ENCODE peak calls at places on chromosomes 7 and 10, in four cellular contexts. P is psoas muscle, K is adrenal gland, F is transverse colon. O is an unnamed sample.

GRCh38 chr7:152709307-152710133 is 33.6 kb upstream of the XRCC2 start:
- DNase-seq in P (no peak), K (no peak), F (no peak), O (no peak)

GRCh38 chr7:51459809-51460208 is 143.2 kb upstream of the COBL start:
- DNase-seq in P (no peak), K (no peak), F (no peak), O (no peak)

GRCh38 chr10:132137111-132138072 is 49.4 kb upstream of the DPYSL4 start:
- DNase-seq in P (no peak), K (no peak), F (no peak), O (no peak)

GRCh38 chr7:98511175-98511574 is 105.9 kb upstream of the NPTX2 start:
- DNase-seq in P (no peak), K (no peak), F (no peak), O (no peak)

GRCh38 chr7:75623390-75624133 is 115.2 kb downstream of the HIP1 start:
- DNase-seq in P (no peak), K (no peak), F (no peak), O (no peak)

GRCh38 chr10:88399240-88399639 is 183.9 kb downstream of the RNLS start:
- DNase-seq in P (no peak), K (no peak), F (no peak), O (no peak)

GRCh38 chr7:103640031-103640779 is 194.2 kb upstream of the SLC26A5 start:
- DNase-seq in P (no peak), K (no peak), F (no peak), O (no peak)

GRCh38 chr7:68544851-68545250 is 1053.4 kb upstream of the AUTS2 start:
- DNase-seq in P (no peak), K (no peak), F (no peak), O (no peak)

GRCh38 chr10:80165173-80165572 is 32.6 kb downstream of the PLAC9 start:
- DNase-seq in P (no peak), K (no peak), F (no peak), O (peak; percentile 85)

GRCh38 chr10:1413823-1414222 is 323.5 kb downstream of the ADARB2 start:
- DNase-seq in P (no peak), K (no peak), F (no peak), O (peak; percentile 55)

GRCh38 chr7:116652793-116653192 is 19.2 kb upstream of the MET start:
- DNase-seq in P (no peak), K (no peak), F (no peak), O (no peak)

GRCh38 chr7:158470336-158470735 is 117.3 kb downstream of the PTPRN2 start:
- DNase-seq in P (no peak), K (no peak), F (no peak), O (no peak)

GRCh38 chr7:21999896-22000295 is 54.2 kb upstream of the CDCA7L start:
- DNase-seq in P (no peak), K (no peak), F (no peak), O (no peak)

GRCh38 chr10:127872871-127873600 is 19.7 kb downstream of the CLRN3 start:
- DNase-seq in P (no peak), K (no peak), F (peak; percentile 83), O (peak; percentile 43)

GRCh38 chr10:110040767-110041478 is 33.1 kb downstream of the ADD3 start:
- DNase-seq in P (no peak), K (no peak), F (no peak), O (no peak)

GRCh38 chr10:27482984-27483956 is 20.8 kb upstream of the RAB18 start:
- DNase-seq in P (no peak), K (no peak), F (no peak), O (no peak)

GRCh38 chr7:15603124-15603523 is 41.3 kb upstream of the AGMO start:
- DNase-seq in P (no peak), K (no peak), F (no peak), O (no peak)

GRCh38 chr10:129918401-129918800 is 45.7 kb downstream of the EBF3 start:
- DNase-seq in P (no peak), K (no peak), F (no peak), O (no peak)

GRCh38 chr10:70053212-70053895 is 708 bp downstream of the MACROH2A2 start:
- DNase-seq in P (peak; percentile 29), K (peak; percentile 21), F (no peak), O (no peak)

GRCh38 chr7:141045126-141045841 is 28.6 kb upstream of the TMEM178B start:
- DNase-seq in P (no peak), K (no peak), F (no peak), O (no peak)

GRCh38 chr10:79376078-79376628 is 28.9 kb downstream of the PPIF start:
- DNase-seq in P (no peak), K (peak; percentile 12), F (no peak), O (no peak)

GRCh38 chr7:151389096-151389767 is 20.6 kb downstream of the WDR86 start:
- DNase-seq in P (no peak), K (no peak), F (no peak), O (no peak)

GRCh38 chr10:46558411-46559185 is 2.1 kb upstream of the GPRIN2 start:
- DNase-seq in P (no peak), K (no peak), F (peak; percentile 23), O (peak; percentile 74)

GRCh38 chr10:27998178-27998953 is 513 bp downstream of the ODAD2 start:
- DNase-seq in P (peak; percentile 16), K (peak; percentile 42), F (peak; percentile 8), O (no peak)

GRCh38 chr10:31808258-31809218 is 120.1 kb downstream of the ARHGAP12 start:
- DNase-seq in P (peak; percentile 23), K (peak; percentile 31), F (peak; percentile 11), O (no peak)

GRCh38 chr10:113058175-113058961 is 108.3 kb downstream of the TCF7L2 start:
- DNase-seq in P (no peak), K (no peak), F (peak; percentile 46), O (no peak)

GRCh38 chr10:29634764-29635625 is at the start of gene SVIL:
- DNase-seq in P (peak; percentile 72), K (no peak), F (peak; percentile 75), O (peak; percentile 90)

GRCh38 chr10:51108404-51108803 is 34.1 kb downstream of the PRKG1 start:
- DNase-seq in P (no peak), K (no peak), F (no peak), O (no peak)

GRCh38 chr10:10785627-10786333 is 231.9 kb upstream of the CELF2 start:
- DNase-seq in P (no peak), K (no peak), F (no peak), O (no peak)

DNA sequence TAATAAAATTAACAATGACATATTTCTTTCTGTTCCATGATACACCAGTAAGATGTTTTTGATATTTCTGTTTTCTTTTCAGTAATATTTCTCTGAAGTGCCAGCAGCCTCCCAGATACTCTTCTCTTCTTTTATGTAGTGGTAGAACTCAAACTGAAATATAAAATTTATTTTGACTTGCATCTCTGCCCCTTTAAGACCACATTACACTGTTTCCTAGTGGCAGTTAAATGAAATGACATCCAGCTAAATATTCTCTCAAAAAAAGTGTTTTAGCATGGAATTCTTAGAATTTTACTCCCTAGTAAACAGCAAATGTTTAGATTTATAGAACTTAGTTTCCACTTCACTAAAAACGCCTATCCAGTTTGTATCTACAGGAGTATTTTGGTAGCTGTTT is 237.2 kb upstream of the MTPN start:
- DNase-seq in P (no peak), K (no peak), F (no peak), O (no peak)
- TF ChIP-seq CTCF in P (no peak), K (no peak), F (no peak), O (no peak)

GRCh38 chr7:137932881-137933269 is 69.0 kb downstream of the CREB3L2 start:
- DNase-seq in P (no peak), K (no peak), F (no peak), O (no peak)
- H3K27ac ChIP-seq in P (peak overlapping the region; percentile 62), K (peak overlapping the region; percentile 85), F (peak overlapping the region; percentile 76), O (peak overlapping the region; percentile 77)

DNA sequence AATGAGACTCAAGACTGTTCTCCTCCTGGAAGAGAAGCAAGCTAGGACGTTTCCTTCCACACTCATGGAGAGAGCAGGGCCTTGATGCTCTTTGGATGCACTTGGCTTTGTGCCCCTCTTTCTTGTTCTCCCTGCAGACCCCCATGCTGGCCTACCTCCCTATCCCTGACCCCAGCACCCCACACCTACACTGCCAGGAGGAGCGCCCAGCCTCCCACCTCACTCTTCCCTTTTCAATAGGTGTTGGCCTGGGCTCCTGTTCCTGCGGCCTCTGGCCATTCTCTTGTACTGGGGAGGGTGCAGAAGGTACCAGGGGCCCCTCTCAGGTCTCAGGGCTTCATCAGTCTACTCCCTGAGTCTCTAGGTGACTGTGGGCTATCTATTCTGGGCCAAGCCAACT is 32.5 kb upstream of the LOXL4 start:
- DNase-seq in P (no peak), K (no peak), F (no peak), O (no peak)
- TF ChIP-seq CTCF in P (no peak), K (no peak), F (no peak), O (no peak)

GRCh38 chr10:33183658-33184057 is 150.8 kb downstream of the NRP1 start:
- DNase-seq in P (no peak), K (no peak), F (no peak), O (no peak)

GRCh38 chr10:33178026-33178755 is 156.3 kb downstream of the NRP1 start:
- DNase-seq in P (no peak), K (no peak), F (no peak), O (no peak)

GRCh38 chr10:33180390-33180789 is 154.1 kb downstream of the NRP1 start:
- DNase-seq in P (no peak), K (no peak), F (no peak), O (no peak)

GRCh38 chr10:33174674-33175073 is 159.8 kb downstream of the NRP1 start:
- DNase-seq in P (no peak), K (no peak), F (no peak), O (peak; percentile 14)

GRCh38 chr10:33179056-33179455 is 155.4 kb downstream of the NRP1 start:
- DNase-seq in P (no peak), K (no peak), F (no peak), O (peak; percentile 29)
- H3K27ac ChIP-seq in P (no peak overlapping the region), K (peak overlapping the region; percentile 46), F (no peak overlapping the region), O (no peak overlapping the region)

GRCh38 chr10:35306852-35307251 is 29.5 kb upstream of the CCNY start:
- DNase-seq in P (no peak), K (no peak), F (peak; percentile 27), O (no peak)
- TF ChIP-seq CTCF in P (no peak), K (no peak), F (no peak), O (no peak)

GRCh38 chr7:100859856-100860255 is 7.3 kb upstream of the TRIP6 start:
- DNase-seq in P (no peak), K (no peak), F (no peak), O (no peak)

GRCh38 chr7:100856871-100857282 is 4.4 kb downstream of the SLC12A9 start:
- DNase-seq in P (no peak), K (no peak), F (no peak), O (no peak)

GRCh38 chr7:100852048-100852872 is at the start of gene SLC12A9:
- DNase-seq in P (peak; percentile 92), K (peak; percentile 91), F (peak; percentile 93), O (peak; percentile 90)

GRCh38 chr7:100855515-100855914 is 3.0 kb downstream of the SLC12A9 start:
- DNase-seq in P (no peak), K (no peak), F (no peak), O (no peak)

GRCh38 chr7:100854146-100854895 is 1.8 kb downstream of the SLC12A9 start:
- DNase-seq in P (no peak), K (no peak), F (no peak), O (no peak)
- H3K27ac ChIP-seq in P (no peak overlapping the region), K (no peak overlapping the region), F (no peak overlapping the region), O (no peak overlapping the region)

O was measured in coronary artery.